ENCODE peak calls at places on chromosomes 11 and 22, in five cellular contexts. One of them, this sample, is unnamed.

GRCh38 chr22:27780161-27780575 is 21.4 kb downstream of the MN1 start:
- DNase-seq in thoracic aorta: no peak
- DNase-seq in HAP-1: peak; percentile 23
- DNase-seq in naive thymus-derived CD4-positive, alpha-beta T cell: no peak
- DNase-seq in fibroblast of lung: no peak
- DNase-seq in this sample: no peak

GRCh38 chr11:73344191-73344607 is 32.0 kb upstream of the RELT start:
- DNase-seq in thoracic aorta: peak; percentile 29
- DNase-seq in HAP-1: no peak
- DNase-seq in naive thymus-derived CD4-positive, alpha-beta T cell: no peak
- DNase-seq in fibroblast of lung: no peak
- DNase-seq in this sample: no peak

GRCh38 chr22:50626314-50626855 is 1.6 kb downstream of the ARSA start:
- DNase-seq in thoracic aorta: no peak
- DNase-seq in HAP-1: no peak
- DNase-seq in naive thymus-derived CD4-positive, alpha-beta T cell: no peak
- DNase-seq in fibroblast of lung: no peak
- DNase-seq in this sample: no peak

GRCh38 chr22:44707752-44708151 is 5.7 kb downstream of the PRR5 start:
- DNase-seq in thoracic aorta: no peak
- DNase-seq in HAP-1: no peak
- DNase-seq in naive thymus-derived CD4-positive, alpha-beta T cell: no peak
- DNase-seq in fibroblast of lung: no peak
- DNase-seq in this sample: no peak

GRCh38 chr11:128981254-128981653 is 38.6 kb upstream of the TP53AIP1 start:
- DNase-seq in thoracic aorta: no peak
- DNase-seq in HAP-1: no peak
- DNase-seq in naive thymus-derived CD4-positive, alpha-beta T cell: no peak
- DNase-seq in fibroblast of lung: no peak
- DNase-seq in this sample: no peak

GRCh38 chr11:1047576-1048156 is 11.1 kb upstream of the MUC6 start:
- DNase-seq in thoracic aorta: no peak
- DNase-seq in HAP-1: no peak
- DNase-seq in naive thymus-derived CD4-positive, alpha-beta T cell: no peak
- DNase-seq in fibroblast of lung: no peak
- DNase-seq in this sample: no peak

GRCh38 chr22:47534150-47535133 is 772.0 kb downstream of the TBC1D22A start:
- DNase-seq in thoracic aorta: no peak
- DNase-seq in HAP-1: no peak
- DNase-seq in naive thymus-derived CD4-positive, alpha-beta T cell: no peak
- DNase-seq in fibroblast of lung: peak; percentile 88
- DNase-seq in this sample: no peak

GRCh38 chr11:8807544-8808225 is 103.3 kb upstream of the AKIP1 start:
- DNase-seq in thoracic aorta: no peak
- DNase-seq in HAP-1: no peak
- DNase-seq in naive thymus-derived CD4-positive, alpha-beta T cell: no peak
- DNase-seq in fibroblast of lung: peak; percentile 88
- DNase-seq in this sample: no peak

GRCh38 chr11:57249384-57250319 is 12.6 kb upstream of the APLNR start:
- DNase-seq in thoracic aorta: no peak
- DNase-seq in HAP-1: peak; percentile 75
- DNase-seq in naive thymus-derived CD4-positive, alpha-beta T cell: peak; percentile 21
- DNase-seq in fibroblast of lung: peak; percentile 72
- DNase-seq in this sample: peak; percentile 13

GRCh38 chr11:40271361-40271760 is 1188.1 kb downstream of the LRRC4C start:
- DNase-seq in thoracic aorta: no peak
- DNase-seq in HAP-1: no peak
- DNase-seq in naive thymus-derived CD4-positive, alpha-beta T cell: no peak
- DNase-seq in fibroblast of lung: no peak
- DNase-seq in this sample: no peak

GRCh38 chr11:128670631-128671030 is 23.2 kb upstream of the FLI1 start:
- DNase-seq in thoracic aorta: no peak
- DNase-seq in HAP-1: no peak
- DNase-seq in naive thymus-derived CD4-positive, alpha-beta T cell: no peak
- DNase-seq in fibroblast of lung: no peak
- DNase-seq in this sample: no peak

GRCh38 chr11:87339416-87339815 is 301.7 kb downstream of the TMEM135 start:
- DNase-seq in thoracic aorta: no peak
- DNase-seq in HAP-1: no peak
- DNase-seq in naive thymus-derived CD4-positive, alpha-beta T cell: no peak
- DNase-seq in fibroblast of lung: no peak
- DNase-seq in this sample: no peak

GRCh38 chr22:48714231-48714630 is 1113.4 kb downstream of the BRD1 start:
- DNase-seq in thoracic aorta: no peak
- DNase-seq in HAP-1: no peak
- DNase-seq in naive thymus-derived CD4-positive, alpha-beta T cell: no peak
- DNase-seq in fibroblast of lung: no peak
- DNase-seq in this sample: no peak

GRCh38 chr11:7143908-7144307 is 55.1 kb downstream of the RBMXL2 start:
- DNase-seq in thoracic aorta: no peak
- DNase-seq in HAP-1: no peak
- DNase-seq in naive thymus-derived CD4-positive, alpha-beta T cell: no peak
- DNase-seq in fibroblast of lung: peak; percentile 3
- DNase-seq in this sample: no peak

GRCh38 chr11:75155570-75156422 is 4.9 kb downstream of the SLCO2B1 start:
- DNase-seq in thoracic aorta: no peak
- DNase-seq in HAP-1: no peak
- DNase-seq in naive thymus-derived CD4-positive, alpha-beta T cell: no peak
- DNase-seq in fibroblast of lung: no peak
- DNase-seq in this sample: no peak

GRCh38 chr22:45064313-45065268 is 54.8 kb upstream of the PHF21B start:
- DNase-seq in thoracic aorta: no peak
- DNase-seq in HAP-1: no peak
- DNase-seq in naive thymus-derived CD4-positive, alpha-beta T cell: no peak
- DNase-seq in fibroblast of lung: peak; percentile 66
- DNase-seq in this sample: no peak

GRCh38 chr22:28838971-28839370 is 38.6 kb upstream of the XBP1 start:
- DNase-seq in thoracic aorta: no peak
- DNase-seq in HAP-1: no peak
- DNase-seq in naive thymus-derived CD4-positive, alpha-beta T cell: no peak
- DNase-seq in fibroblast of lung: no peak
- DNase-seq in this sample: no peak

GRCh38 chr11:19959697-19960096 is 200.6 kb downstream of the DBX1 start:
- DNase-seq in thoracic aorta: no peak
- DNase-seq in HAP-1: no peak
- DNase-seq in naive thymus-derived CD4-positive, alpha-beta T cell: no peak
- DNase-seq in fibroblast of lung: no peak
- DNase-seq in this sample: no peak

GRCh38 chr11:18736590-18737148 is 10.7 kb upstream of the IGSF22 start:
- DNase-seq in thoracic aorta: no peak
- DNase-seq in HAP-1: no peak
- DNase-seq in naive thymus-derived CD4-positive, alpha-beta T cell: no peak
- DNase-seq in fibroblast of lung: no peak
- DNase-seq in this sample: no peak

GRCh38 chr11:115919341-115920086 is 415.3 kb upstream of the CADM1 start:
- DNase-seq in thoracic aorta: no peak
- DNase-seq in HAP-1: no peak
- DNase-seq in naive thymus-derived CD4-positive, alpha-beta T cell: no peak
- DNase-seq in fibroblast of lung: peak; percentile 72
- DNase-seq in this sample: no peak

GRCh38 chr22:36286096-36286957 is 33.4 kb downstream of the APOL1 start:
- DNase-seq in thoracic aorta: peak; percentile 31
- DNase-seq in HAP-1: peak; percentile 85
- DNase-seq in naive thymus-derived CD4-positive, alpha-beta T cell: peak; percentile 64
- DNase-seq in fibroblast of lung: peak; percentile 71
- DNase-seq in this sample: peak; percentile 58

GRCh38 chr11:119109843-119110242 is 2.7 kb downstream of the C2CD2L start:
- DNase-seq in thoracic aorta: no peak
- DNase-seq in HAP-1: no peak
- DNase-seq in naive thymus-derived CD4-positive, alpha-beta T cell: no peak
- DNase-seq in fibroblast of lung: no peak
- DNase-seq in this sample: no peak

GRCh38 chr11:64665381-64665780 is 57.6 kb downstream of the NRXN2 start:
- DNase-seq in thoracic aorta: no peak
- DNase-seq in HAP-1: no peak
- DNase-seq in naive thymus-derived CD4-positive, alpha-beta T cell: no peak
- DNase-seq in fibroblast of lung: no peak
- DNase-seq in this sample: no peak

GRCh38 chr11:118071416-118072030 is 5.4 kb upstream of the TMPRSS4 start:
- DNase-seq in thoracic aorta: no peak
- DNase-seq in HAP-1: no peak
- DNase-seq in naive thymus-derived CD4-positive, alpha-beta T cell: no peak
- DNase-seq in fibroblast of lung: no peak
- DNase-seq in this sample: no peak

GRCh38 chr11:126969865-126970479 is 30.6 kb downstream of the KIRREL3 start:
- DNase-seq in thoracic aorta: no peak
- DNase-seq in HAP-1: peak; percentile 12
- DNase-seq in naive thymus-derived CD4-positive, alpha-beta T cell: no peak
- DNase-seq in fibroblast of lung: peak; percentile 14
- DNase-seq in this sample: no peak

GRCh38 chr22:24219750-24220149 is 25.1 kb downstream of the GGT5 start:
- DNase-seq in thoracic aorta: no peak
- DNase-seq in HAP-1: no peak
- DNase-seq in naive thymus-derived CD4-positive, alpha-beta T cell: no peak
- DNase-seq in fibroblast of lung: no peak
- DNase-seq in this sample: no peak

GRCh38 chr22:29503811-29504372 is 23.9 kb downstream of the NEFH start:
- DNase-seq in thoracic aorta: no peak
- DNase-seq in HAP-1: peak; percentile 76
- DNase-seq in naive thymus-derived CD4-positive, alpha-beta T cell: no peak
- DNase-seq in fibroblast of lung: peak; percentile 79
- DNase-seq in this sample: no peak

GRCh38 chr11:102287963-102288744 is 29.1 kb upstream of the BIRC3 start:
- DNase-seq in thoracic aorta: no peak
- DNase-seq in HAP-1: peak; percentile 70
- DNase-seq in naive thymus-derived CD4-positive, alpha-beta T cell: peak; percentile 73
- DNase-seq in fibroblast of lung: peak; percentile 85
- DNase-seq in this sample: no peak

GRCh38 chr11:3136542-3137455 is 28.3 kb downstream of the OSBPL5 start:
- DNase-seq in thoracic aorta: no peak
- DNase-seq in HAP-1: no peak
- DNase-seq in naive thymus-derived CD4-positive, alpha-beta T cell: no peak
- DNase-seq in fibroblast of lung: no peak
- DNase-seq in this sample: peak; percentile 13

GRCh38 chr22:23820748-23821211 is 18.0 kb downstream of the DERL3 start:
- DNase-seq in thoracic aorta: no peak
- DNase-seq in HAP-1: no peak
- DNase-seq in naive thymus-derived CD4-positive, alpha-beta T cell: no peak
- DNase-seq in fibroblast of lung: no peak
- DNase-seq in this sample: no peak

GRCh38 chr11:70397336-70397982 is 870 bp upstream of the CTTN start:
- DNase-seq in thoracic aorta: no peak
- DNase-seq in HAP-1: peak; percentile 48
- DNase-seq in naive thymus-derived CD4-positive, alpha-beta T cell: peak; percentile 3
- DNase-seq in fibroblast of lung: peak; percentile 29
- DNase-seq in this sample: peak; percentile 47

GRCh38 chr22:29587938-29588699 is 7.2 kb upstream of the NIPSNAP1 start:
- DNase-seq in thoracic aorta: no peak
- DNase-seq in HAP-1: no peak
- DNase-seq in naive thymus-derived CD4-positive, alpha-beta T cell: no peak
- DNase-seq in fibroblast of lung: peak; percentile 73
- DNase-seq in this sample: no peak

GRCh38 chr22:23256986-23257888 is 76.9 kb downstream of the BCR start:
- DNase-seq in thoracic aorta: peak; percentile 65
- DNase-seq in HAP-1: no peak
- DNase-seq in naive thymus-derived CD4-positive, alpha-beta T cell: no peak
- DNase-seq in fibroblast of lung: peak; percentile 51
- DNase-seq in this sample: no peak

GRCh38 chr11:96309001-96309642 is 33.9 kb downstream of the MAML2 start:
- DNase-seq in thoracic aorta: no peak
- DNase-seq in HAP-1: no peak
- DNase-seq in naive thymus-derived CD4-positive, alpha-beta T cell: no peak
- DNase-seq in fibroblast of lung: no peak
- DNase-seq in this sample: no peak
- H3K4me1 ChIP-seq in thoracic aorta: peaks cover 69% of the 10 kb centered on the region
- H3K4me1 ChIP-seq in HAP-1: peaks cover 47% of the 10 kb centered on the region
- H3K4me1 ChIP-seq in naive thymus-derived CD4-positive, alpha-beta T cell: peaks cover 3% of the 10 kb centered on the region
- H3K4me1 ChIP-seq in fibroblast of lung: peaks cover 38% of the 10 kb centered on the region
- H3K4me1 ChIP-seq in this sample: peaks cover 40% of the 10 kb centered on the region

DNA sequence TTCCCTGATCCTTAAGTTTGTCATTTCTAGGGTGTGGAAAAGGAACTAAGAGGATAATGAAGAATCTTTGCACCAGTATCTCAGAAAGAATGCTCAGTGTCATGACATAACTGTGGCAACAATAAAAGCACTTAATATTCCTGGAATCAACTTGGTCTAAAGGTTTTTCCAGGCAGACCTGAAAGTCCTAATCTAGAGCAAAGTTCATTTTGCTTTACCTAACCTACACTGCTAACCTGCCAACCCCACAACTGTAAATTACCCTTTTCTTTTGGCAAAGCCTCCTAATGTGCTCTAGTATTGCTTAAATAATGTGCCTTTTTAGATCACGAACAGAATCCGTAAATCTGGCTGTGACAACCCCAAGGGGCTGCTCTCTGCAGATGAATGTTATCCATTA is 82.5 kb downstream of the AMBRA1 start:
- DNase-seq in thoracic aorta: no peak
- DNase-seq in HAP-1: no peak
- DNase-seq in naive thymus-derived CD4-positive, alpha-beta T cell: no peak
- DNase-seq in fibroblast of lung: no peak
- DNase-seq in this sample: no peak
- H3K36me3 ChIP-seq in thoracic aorta: peaks cover 3% of the 10 kb centered on the region
- H3K36me3 ChIP-seq in HAP-1: no peaks in the 10 kb centered on the region
- H3K36me3 ChIP-seq in naive thymus-derived CD4-positive, alpha-beta T cell: peaks cover 26% of the 10 kb centered on the region
- H3K36me3 ChIP-seq in fibroblast of lung: peaks cover 2% of the 10 kb centered on the region
- H3K36me3 ChIP-seq in this sample: peaks cover 5% of the 10 kb centered on the region

DNA sequence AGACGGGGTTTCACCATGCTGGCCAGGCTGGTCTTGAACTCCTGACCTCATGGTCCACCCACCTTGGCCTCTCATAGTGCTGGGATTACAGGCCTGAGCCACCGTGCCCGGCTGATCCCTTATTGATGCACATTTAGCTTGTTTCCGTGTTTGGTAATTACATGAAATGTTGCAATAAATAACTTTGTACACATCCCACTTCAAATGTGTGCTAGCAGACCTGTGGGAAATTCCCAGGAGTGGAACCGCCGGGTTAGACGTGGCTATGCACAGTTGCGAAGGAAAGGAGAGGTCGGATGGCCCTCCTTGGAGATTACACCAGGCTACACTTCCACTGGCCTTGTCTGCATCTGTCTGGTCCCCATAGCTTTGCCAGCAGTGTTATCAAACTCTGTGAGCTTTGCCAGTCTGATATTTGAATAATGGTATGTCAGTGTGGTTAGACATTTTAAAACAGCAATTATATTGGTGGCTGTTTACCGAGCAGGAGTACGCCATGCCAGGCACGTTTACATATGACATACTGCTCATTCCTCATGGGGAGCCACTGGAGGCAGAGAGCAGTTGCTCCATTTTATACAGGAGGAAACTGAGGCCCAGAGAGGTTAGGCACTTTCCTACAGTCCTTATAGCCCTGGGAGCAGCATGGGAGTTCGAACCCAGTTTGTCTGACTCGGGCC is 27.2 kb upstream of the SYT7 start:
- DNase-seq in thoracic aorta: no peak
- DNase-seq in HAP-1: no peak
- DNase-seq in naive thymus-derived CD4-positive, alpha-beta T cell: no peak
- DNase-seq in fibroblast of lung: no peak
- DNase-seq in this sample: no peak
- H3K4me1 ChIP-seq in thoracic aorta: peaks cover 7% of the 10 kb centered on the region
- H3K4me1 ChIP-seq in HAP-1: no peaks in the 10 kb centered on the region
- H3K4me1 ChIP-seq in naive thymus-derived CD4-positive, alpha-beta T cell: no peaks in the 10 kb centered on the region
- H3K4me1 ChIP-seq in fibroblast of lung: peaks cover 18% of the 10 kb centered on the region
- H3K4me1 ChIP-seq in this sample: no peaks in the 10 kb centered on the region

GRCh38 chr22:26362471-26362870 is 66.6 kb upstream of the ASPHD2 start:
- DNase-seq in thoracic aorta: no peak
- DNase-seq in HAP-1: no peak
- DNase-seq in naive thymus-derived CD4-positive, alpha-beta T cell: no peak
- DNase-seq in fibroblast of lung: no peak
- DNase-seq in this sample: no peak
- H3K36me3 ChIP-seq in thoracic aorta: no peaks in the 10 kb centered on the region
- H3K36me3 ChIP-seq in HAP-1: no peaks in the 10 kb centered on the region
- H3K36me3 ChIP-seq in naive thymus-derived CD4-positive, alpha-beta T cell: no peaks in the 10 kb centered on the region
- H3K36me3 ChIP-seq in fibroblast of lung: no peaks in the 10 kb centered on the region
- H3K36me3 ChIP-seq in this sample: no peaks in the 10 kb centered on the region